ENCODE peak calls at places on chromosomes 7 and 10, in four cellular contexts. One of them, this sample, is unnamed.
A peak's percentile ranks its signal among the peaks of the same experiment; 100 is the strongest.

GRCh38 chr10:14378387-14378960 is 47.8 kb upstream of the FRMD4A start:
- DNase-seq in foreskin fibroblast: no peak
- DNase-seq in GM20000: no peak
- DNase-seq in A549: no peak
- DNase-seq in this sample: no peak

GRCh38 chr10:475709-476457 is 213.6 kb downstream of the DIP2C start:
- DNase-seq in foreskin fibroblast: no peak
- DNase-seq in GM20000: no peak
- DNase-seq in A549: no peak
- DNase-seq in this sample: no peak

GRCh38 chr7:142798451-142799438 is 28.0 kb downstream of the PRSS2 start:
- DNase-seq in foreskin fibroblast: no peak
- DNase-seq in GM20000: no peak
- DNase-seq in A549: no peak
- DNase-seq in this sample: no peak

GRCh38 chr7:48139461-48139860 is 31.8 kb upstream of the ABCA13 start:
- DNase-seq in foreskin fibroblast: no peak
- DNase-seq in GM20000: no peak
- DNase-seq in A549: peak; percentile 16
- DNase-seq in this sample: no peak

GRCh38 chr7:7969306-7970112 is 913 bp downstream of the GLCCI1 start:
- DNase-seq in foreskin fibroblast: no peak
- DNase-seq in GM20000: peak; percentile 46
- DNase-seq in A549: peak; percentile 34
- DNase-seq in this sample: no peak

GRCh38 chr7:155870334-155871180 is 58.3 kb upstream of the SHH start:
- DNase-seq in foreskin fibroblast: no peak
- DNase-seq in GM20000: no peak
- DNase-seq in A549: no peak
- DNase-seq in this sample: no peak

GRCh38 chr10:44180321-44181154 is 204.4 kb downstream of the CXCL12 start:
- DNase-seq in foreskin fibroblast: peak; percentile 90
- DNase-seq in GM20000: no peak
- DNase-seq in A549: no peak
- DNase-seq in this sample: peak; percentile 90

GRCh38 chr7:118104812-118105441 is 79.0 kb upstream of the LSM8 start:
- DNase-seq in foreskin fibroblast: no peak
- DNase-seq in GM20000: peak; percentile 23
- DNase-seq in A549: no peak
- DNase-seq in this sample: no peak

GRCh38 chr7:1275685-1276424 is 43.2 kb downstream of the UNCX start:
- DNase-seq in foreskin fibroblast: no peak
- DNase-seq in GM20000: no peak
- DNase-seq in A549: no peak
- DNase-seq in this sample: no peak

GRCh38 chr10:91653214-91653875 is 20.5 kb upstream of the PPP1R3C start:
- DNase-seq in foreskin fibroblast: no peak
- DNase-seq in GM20000: no peak
- DNase-seq in A549: no peak
- DNase-seq in this sample: no peak

GRCh38 chr7:106773228-106773627 is 91.9 kb upstream of the PIK3CG start:
- DNase-seq in foreskin fibroblast: no peak
- DNase-seq in GM20000: no peak
- DNase-seq in A549: no peak
- DNase-seq in this sample: no peak

GRCh38 chr7:98474558-98474957 is 73.7 kb upstream of the BAIAP2L1 start:
- DNase-seq in foreskin fibroblast: no peak
- DNase-seq in GM20000: no peak
- DNase-seq in A549: no peak
- DNase-seq in this sample: no peak

GRCh38 chr10:130747946-130748345 is 563.6 kb downstream of the TCERG1L start:
- DNase-seq in foreskin fibroblast: no peak
- DNase-seq in GM20000: no peak
- DNase-seq in A549: no peak
- DNase-seq in this sample: no peak

GRCh38 chr7:30933124-30933893 is 21.7 kb downstream of the AQP1 start:
- DNase-seq in foreskin fibroblast: no peak
- DNase-seq in GM20000: peak; percentile 2
- DNase-seq in A549: no peak
- DNase-seq in this sample: no peak

GRCh38 chr7:46908770-46909169 is 673.1 kb downstream of the TNS3 start:
- DNase-seq in foreskin fibroblast: peak; percentile 65
- DNase-seq in GM20000: no peak
- DNase-seq in A549: no peak
- DNase-seq in this sample: peak; percentile 41

GRCh38 chr10:132810141-132810806 is 24.3 kb upstream of the NKX6-2 start:
- DNase-seq in foreskin fibroblast: no peak
- DNase-seq in GM20000: no peak
- DNase-seq in A549: no peak
- DNase-seq in this sample: no peak

GRCh38 chr10:123380491-123381085 is 226.4 kb downstream of the BUB3 start:
- DNase-seq in foreskin fibroblast: no peak
- DNase-seq in GM20000: no peak
- DNase-seq in A549: peak; percentile 12
- DNase-seq in this sample: no peak

GRCh38 chr7:116698396-116698795 is 26.4 kb downstream of the MET start:
- DNase-seq in foreskin fibroblast: no peak
- DNase-seq in GM20000: no peak
- DNase-seq in A549: no peak
- DNase-seq in this sample: no peak

GRCh38 chr10:11089272-11089671 is 71.6 kb downstream of the CELF2 start:
- DNase-seq in foreskin fibroblast: no peak
- DNase-seq in GM20000: no peak
- DNase-seq in A549: no peak
- DNase-seq in this sample: no peak

GRCh38 chr10:33459597-33459996 is 125.1 kb upstream of the NRP1 start:
- DNase-seq in foreskin fibroblast: peak; percentile 33
- DNase-seq in GM20000: no peak
- DNase-seq in A549: no peak
- DNase-seq in this sample: no peak

GRCh38 chr7:44105832-44106231 is 1.7 kb downstream of the AEBP1 start:
- DNase-seq in foreskin fibroblast: no peak
- DNase-seq in GM20000: peak; percentile 33
- DNase-seq in A549: no peak
- DNase-seq in this sample: no peak

GRCh38 chr7:45198986-45199385 is 41.4 kb downstream of the RAMP3 start:
- DNase-seq in foreskin fibroblast: no peak
- DNase-seq in GM20000: no peak
- DNase-seq in A549: no peak
- DNase-seq in this sample: no peak

GRCh38 chr7:16816820-16817219 is 12.0 kb upstream of the AGR2 start:
- DNase-seq in foreskin fibroblast: no peak
- DNase-seq in GM20000: no peak
- DNase-seq in A549: no peak
- DNase-seq in this sample: no peak

GRCh38 chr10:80324086-80324485 is 32.5 kb downstream of the DYDC1 start:
- DNase-seq in foreskin fibroblast: peak; percentile 9
- DNase-seq in GM20000: no peak
- DNase-seq in A549: no peak
- DNase-seq in this sample: no peak

GRCh38 chr10:3389093-3389492 is 216.5 kb upstream of the PITRM1 start:
- DNase-seq in foreskin fibroblast: no peak
- DNase-seq in GM20000: no peak
- DNase-seq in A549: no peak
- DNase-seq in this sample: no peak

GRCh38 chr7:155824195-155824915 is 12.1 kb upstream of the SHH start:
- DNase-seq in foreskin fibroblast: no peak
- DNase-seq in GM20000: no peak
- DNase-seq in A549: no peak
- DNase-seq in this sample: no peak

GRCh38 chr7:1459930-1460756 is 873 bp upstream of the MICALL2 start:
- DNase-seq in foreskin fibroblast: no peak
- DNase-seq in GM20000: peak; percentile 71
- DNase-seq in A549: no peak
- DNase-seq in this sample: no peak

DNA sequence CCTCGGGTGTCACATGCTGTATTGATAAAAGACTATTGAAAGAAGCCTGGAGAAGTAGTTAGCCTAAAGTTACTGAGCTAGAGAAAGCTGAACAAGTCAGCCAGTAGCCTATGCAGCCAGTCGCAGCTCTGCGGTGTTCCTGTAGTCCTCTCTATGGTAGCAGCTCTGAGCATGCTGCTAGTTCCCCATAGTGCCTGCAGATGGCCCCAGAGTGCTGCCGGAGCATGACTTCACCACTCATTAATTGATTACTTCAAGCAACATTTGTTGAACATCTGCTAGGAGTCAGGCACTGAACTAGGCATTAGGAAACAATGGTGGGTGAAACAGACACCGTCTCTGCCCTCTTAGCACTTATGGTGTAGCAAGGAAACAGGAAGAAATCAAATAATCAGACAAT is 422.7 kb downstream of the SORCS3 start:
- DNase-seq in foreskin fibroblast: peak; percentile 52
- DNase-seq in GM20000: peak; percentile 28
- DNase-seq in A549: no peak
- DNase-seq in this sample: no peak
- TF ChIP-seq CTCF in foreskin fibroblast: no peak
- TF ChIP-seq CTCF in GM20000: peak; percentile 24
- TF ChIP-seq CTCF in A549: no peak
- TF ChIP-seq CTCF in this sample: no peak

DNA sequence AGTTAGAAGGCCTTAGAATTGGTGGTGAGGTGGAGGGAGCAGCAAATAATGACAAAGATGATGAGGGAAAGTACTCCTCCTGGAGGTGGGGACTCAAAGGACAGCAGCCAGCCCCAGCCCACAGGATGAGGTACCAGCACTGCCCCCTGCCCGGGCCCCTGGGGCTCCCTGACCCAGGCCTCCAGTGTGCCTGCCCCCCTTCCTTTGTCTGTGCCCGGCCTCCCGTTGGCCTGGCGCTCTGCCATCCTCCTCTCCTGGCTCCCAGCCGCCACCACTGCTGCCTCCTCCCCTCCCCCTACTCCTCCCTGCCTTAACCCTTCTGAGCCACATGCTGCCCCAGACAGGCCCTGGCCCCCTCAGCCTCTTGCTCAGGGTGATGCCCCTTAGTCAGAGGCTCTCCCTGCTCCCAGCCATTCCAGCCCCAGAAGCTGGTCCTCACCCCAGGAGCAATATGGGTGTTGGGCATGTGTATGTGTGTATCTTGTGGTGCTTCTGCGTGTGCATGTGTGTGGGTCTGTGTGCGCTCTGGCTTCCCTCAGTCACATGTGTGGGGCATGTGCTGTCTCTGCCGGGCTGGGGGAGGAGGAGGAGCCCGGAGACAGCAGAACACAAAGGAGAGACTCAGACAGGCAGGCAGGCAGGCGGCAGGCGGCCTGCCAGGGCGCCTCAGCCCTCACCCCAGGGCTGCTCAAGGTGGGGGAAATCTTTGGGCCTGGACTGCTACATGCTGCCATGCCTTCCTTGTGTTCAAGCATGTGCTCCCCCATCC is 2.6 kb downstream of the LDB1 start:
- DNase-seq in foreskin fibroblast: peak; percentile 85
- DNase-seq in GM20000: no peak
- DNase-seq in A549: no peak
- DNase-seq in this sample: peak; percentile 41
- TF ChIP-seq CTCF in foreskin fibroblast: peak; percentile 17
- TF ChIP-seq CTCF in GM20000: no peak
- TF ChIP-seq CTCF in A549: no peak
- TF ChIP-seq CTCF in this sample: peak; percentile 34

GRCh38 chr7:124791426-124791825 is 25.8 kb upstream of the GPR37 start:
- DNase-seq in foreskin fibroblast: no peak
- DNase-seq in GM20000: no peak
- DNase-seq in A549: no peak
- DNase-seq in this sample: no peak

GRCh38 chr7:124785994-124786393 is 20.4 kb upstream of the GPR37 start:
- DNase-seq in foreskin fibroblast: no peak
- DNase-seq in GM20000: no peak
- DNase-seq in A549: no peak
- DNase-seq in this sample: no peak

GRCh38 chr7:124791876-124792446 is 26.4 kb upstream of the GPR37 start:
- DNase-seq in foreskin fibroblast: no peak
- DNase-seq in GM20000: no peak
- DNase-seq in A549: no peak
- DNase-seq in this sample: no peak

GRCh38 chr7:124784879-124785818 is 19.6 kb upstream of the GPR37 start:
- DNase-seq in foreskin fibroblast: peak; percentile 42
- DNase-seq in GM20000: peak; percentile 35
- DNase-seq in A549: peak; percentile 21
- DNase-seq in this sample: peak; percentile 65

DNA sequence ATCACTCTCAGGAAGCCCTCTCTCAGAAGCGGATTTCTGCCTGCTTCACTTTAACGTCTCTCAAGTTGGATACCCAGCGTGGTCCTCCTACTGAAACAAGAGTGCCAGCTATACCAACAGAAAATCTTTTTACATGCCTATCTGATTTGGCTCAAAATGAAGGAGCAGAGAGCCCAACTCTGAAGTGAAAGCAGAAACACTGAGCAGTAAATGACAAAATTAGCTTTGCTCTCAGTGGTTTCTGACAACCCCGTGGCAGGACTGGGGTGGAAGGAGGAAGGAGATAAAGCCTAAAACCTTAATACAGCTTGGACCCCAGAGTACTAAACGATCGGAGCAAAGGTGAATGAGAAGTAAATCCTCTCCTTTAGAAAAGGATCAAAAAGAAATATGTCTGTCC is 25.1 kb upstream of the GPR37 start:
- DNase-seq in foreskin fibroblast: no peak
- DNase-seq in GM20000: no peak
- DNase-seq in A549: no peak
- DNase-seq in this sample: no peak
- TF ChIP-seq CTCF in foreskin fibroblast: no peak
- TF ChIP-seq CTCF in GM20000: no peak
- TF ChIP-seq CTCF in A549: no peak
- TF ChIP-seq CTCF in this sample: no peak

DNA sequence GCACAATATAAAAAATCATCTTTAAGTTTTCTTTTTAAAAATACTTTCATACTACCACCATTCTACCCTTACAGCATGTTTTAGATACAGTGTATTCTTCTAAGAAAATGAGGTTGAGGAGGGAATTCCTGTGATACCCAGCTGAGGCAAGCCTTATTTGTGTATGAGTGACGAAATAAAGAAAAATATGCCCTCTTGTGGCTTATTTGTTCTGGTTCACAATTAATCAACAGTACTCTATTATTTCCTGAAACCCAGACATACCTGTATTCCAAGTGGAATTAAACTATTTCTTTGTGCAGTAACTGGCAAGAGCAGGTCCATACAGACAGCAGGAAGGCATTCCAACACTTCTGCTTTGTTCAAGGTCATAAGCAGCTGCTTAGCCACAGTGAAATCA is 4.5 kb upstream of the SEMA3D start:
- DNase-seq in foreskin fibroblast: no peak
- DNase-seq in GM20000: no peak
- DNase-seq in A549: peak; percentile 7
- DNase-seq in this sample: no peak
- TF ChIP-seq CTCF in foreskin fibroblast: peak; percentile 33
- TF ChIP-seq CTCF in GM20000: no peak
- TF ChIP-seq CTCF in A549: peak; percentile 31
- TF ChIP-seq CTCF in this sample: peak; percentile 38

GRCh38 chr7:80039255-80039884 is 95.3 kb upstream of the GNAI1 start:
- DNase-seq in foreskin fibroblast: no peak
- DNase-seq in GM20000: no peak
- DNase-seq in A549: no peak
- DNase-seq in this sample: no peak
- TF ChIP-seq CTCF in foreskin fibroblast: no peak
- TF ChIP-seq CTCF in GM20000: no peak
- TF ChIP-seq CTCF in A549: no peak
- TF ChIP-seq CTCF in this sample: no peak